ENCODE peak calls at places on chromosomes 12 and 14, in six cellular contexts. W is fibroblast of lung, D is hepatocyte, T is AG04449, S is OCI-LY7, N is neural progenitor cell. I is an unnamed sample.

GRCh38 chr14:55306938-55307589 is 35.8 kb downstream of the FBXO34 start:
- DNase-seq in T (no peak), D (no peak), N (peak; percentile 17), S (no peak), W (peak; percentile 32), I (no peak)

GRCh38 chr12:79333144-79333543 is 357.6 kb downstream of the PAWR start:
- DNase-seq in T (no peak), N (no peak), W (no peak), S (no peak), D (no peak), I (no peak)

GRCh38 chr12:105256921-105257320 is 20.9 kb upstream of the APPL2 start:
- DNase-seq in S (no peak), D (no peak), N (no peak), W (peak; percentile 92), T (peak; percentile 59), I (no peak)

GRCh38 chr12:90102957-90103652 is 394.5 kb upstream of the ATP2B1 start:
- DNase-seq in W (peak; percentile 40), N (peak; percentile 49), D (peak; percentile 45), T (no peak), S (peak; percentile 69), I (no peak)

GRCh38 chr12:116384629-116385485 is 107.4 kb upstream of the MED13L start:
- DNase-seq in W (peak; percentile 85), S (peak; percentile 9), N (no peak), T (no peak), D (no peak), I (no peak)

GRCh38 chr14:62776300-62776699 is 269.0 kb downstream of the KCNH5 start:
- DNase-seq in S (no peak), N (no peak), D (no peak), W (peak; percentile 6), T (no peak), I (no peak)

GRCh38 chr14:49769171-49769570 is 1.2 kb downstream of the KLHDC2 start:
- DNase-seq in T (no peak), D (no peak), S (peak; percentile 21), N (peak; percentile 5), W (peak; percentile 74), I (no peak)

GRCh38 chr14:67940894-67941455 is 121.4 kb downstream of the RAD51B start:
- DNase-seq in D (no peak), S (no peak), W (peak; percentile 92), T (peak; percentile 59), N (peak; percentile 44), I (peak; percentile 84)

GRCh38 chr12:63916561-63917476 is 72.3 kb downstream of the SRGAP1 start:
- DNase-seq in W (peak; percentile 61), D (no peak), N (no peak), T (no peak), S (no peak), I (no peak)

GRCh38 chr12:69621551-69621950 is 10.8 kb upstream of the LRRC10 start:
- DNase-seq in D (no peak), S (no peak), W (no peak), T (no peak), N (no peak), I (no peak)

GRCh38 chr12:28489256-28489655 is 299.0 kb downstream of the CCDC91 start:
- DNase-seq in T (no peak), S (no peak), W (peak; percentile 78), N (no peak), D (no peak), I (no peak)

GRCh38 chr14:102931580-102932285 is 9.3 kb downstream of the AMN start:
- DNase-seq in N (no peak), D (no peak), T (no peak), S (no peak), W (no peak), I (no peak)

GRCh38 chr12:6532051-6532926 is 2.0 kb upstream of the GAPDH start:
- DNase-seq in D (peak; percentile 91), N (peak; percentile 82), S (peak; percentile 52), W (peak; percentile 99), T (peak; percentile 95), I (peak; percentile 92)

GRCh38 chr12:2548095-2548494 is 246.7 kb upstream of the FKBP4 start:
- DNase-seq in W (no peak), T (no peak), S (no peak), D (no peak), N (no peak), I (no peak)
- TF ChIP-seq CTCF in W (no peak), T (peak; percentile 30), S (no peak), D (no peak), N (no peak), I (no peak)

GRCh38 chr12:5043589-5044419 is at the start of gene KCNA5:
- DNase-seq in W (no peak), N (peak; percentile 79), T (no peak), S (no peak), D (peak; percentile 61), I (no peak)
- H3K4me3 ChIP-seq in W (no peak within 1 kb of the TSS), N (peak within 1 kb of the TSS; percentile 50), T (no peak within 1 kb of the TSS), S (no peak within 1 kb of the TSS), D (no peak within 1 kb of the TSS), I (no peak within 1 kb of the TSS)

DNA sequence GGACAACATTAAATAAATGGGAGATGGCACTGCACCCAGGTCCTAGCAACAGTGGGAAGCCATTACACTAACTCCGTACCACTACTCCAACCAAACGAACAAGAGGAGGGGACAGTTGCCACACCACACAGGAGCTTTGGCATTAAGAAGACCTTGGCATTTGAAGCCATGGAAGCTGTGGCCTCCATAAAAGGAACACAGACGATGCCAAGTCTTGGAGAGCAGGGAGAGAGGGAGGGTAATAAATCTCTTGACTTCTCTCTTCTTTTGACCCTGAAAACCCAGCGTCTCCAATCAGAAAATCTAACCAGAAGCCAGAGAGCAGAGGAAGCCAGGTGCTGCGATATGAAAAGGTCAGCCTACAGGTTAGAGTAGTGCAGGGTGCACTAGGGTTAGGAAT is 338.8 kb upstream of the TMEM132C start:
- DNase-seq in D (no peak), T (no peak), N (no peak), S (no peak), W (no peak), I (no peak)
- TF ChIP-seq CTCF in D (no peak), T (no peak), N (no peak), S (no peak), W (no peak), I (no peak)

DNA sequence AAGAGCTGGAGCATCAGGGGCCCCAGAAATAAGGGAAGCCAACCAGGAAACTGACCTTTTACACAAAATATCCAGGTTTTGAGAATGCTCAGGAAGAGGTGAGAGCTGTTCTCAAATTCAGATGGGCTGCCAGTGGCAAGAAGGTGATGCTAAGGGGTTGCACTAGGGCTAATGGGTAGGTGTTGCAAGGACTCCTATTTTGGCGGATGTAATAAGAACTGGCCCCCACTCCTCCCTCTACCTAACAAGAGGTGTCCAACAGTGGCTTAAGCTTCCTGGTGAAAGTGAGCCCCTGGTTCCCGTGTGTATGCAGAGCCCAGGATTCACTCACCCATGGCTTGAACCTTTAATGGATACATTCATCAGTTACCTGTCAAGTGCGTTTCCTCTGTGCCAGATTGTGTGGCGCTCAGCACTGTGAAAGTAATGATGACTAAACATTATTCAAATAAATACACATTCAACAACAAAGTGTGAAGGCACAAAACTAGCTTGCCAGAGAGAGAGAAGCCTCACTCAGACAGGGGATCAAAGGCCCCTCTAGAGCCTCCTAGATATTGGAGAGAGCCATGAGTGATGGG is 705 bp upstream of the CHGA start:
- DNase-seq in D (no peak), N (no peak), T (no peak), W (no peak), S (peak; percentile 40), I (no peak)
- H3K4me3 ChIP-seq in D (no peak overlapping the region), N (peak overlapping the region; percentile 78), T (no peak overlapping the region), W (no peak overlapping the region), S (no peak overlapping the region), I (no peak overlapping the region)

GRCh38 chr12:121209629-121210572 is at the start of gene P2RX4:
- DNase-seq in T (no peak), N (peak; percentile 90), W (peak; percentile 63), S (peak; percentile 90), D (peak; percentile 92), I (no peak)
- TF ChIP-seq CTCF in T (peak; percentile 24), N (peak; percentile 43), W (no peak), S (peak; percentile 72), D (peak; percentile 42), I (peak; percentile 14)

GRCh38 chr12:49055092-49055491 is 5.5 kb downstream of the KMT2D start:
- DNase-seq in S (no peak), N (no peak), T (no peak), W (no peak), D (no peak), I (no peak)
- H3K4me3 ChIP-seq in S (no peak overlapping the region), N (no peak overlapping the region), T (no peak overlapping the region), W (no peak overlapping the region), D (no peak overlapping the region), I (no peak overlapping the region)

DNA sequence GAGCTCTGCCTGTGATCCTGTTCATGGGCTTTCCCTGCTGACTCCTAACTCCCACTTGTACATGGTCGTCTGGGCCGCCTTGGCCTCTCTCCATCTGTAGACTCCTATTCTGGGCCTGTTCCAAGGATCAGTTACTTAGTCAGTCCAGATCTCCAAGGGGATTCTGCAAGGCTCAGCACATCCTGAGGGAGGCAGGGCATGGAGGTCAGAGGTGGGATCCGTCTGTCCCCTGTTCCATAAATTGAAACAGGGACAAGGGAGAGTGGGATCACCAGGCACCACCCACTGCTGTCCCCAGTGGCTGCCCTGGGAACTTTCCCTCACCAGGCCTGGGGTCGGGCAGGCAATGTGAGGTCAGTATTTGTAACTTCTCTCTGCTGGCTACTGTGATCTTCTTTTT is 43.5 kb downstream of the KCTD10 start:
- DNase-seq in N (peak; percentile 27), D (no peak), S (no peak), T (no peak), W (no peak), I (no peak)
- TF ChIP-seq CTCF in N (peak; percentile 49), D (peak; percentile 7), S (peak; percentile 41), T (peak; percentile 36), W (no peak), I (peak; percentile 40)

I was measured in HFF-Myc.